ENCODE peak calls at places on chromosome 19, in seven cellular contexts. One of them, this sample, is unnamed.

GRCh38 chr19:17754634-17755532 is 3.6 kb downstream of the FCHO1 start:
- DNase-seq in GM23338: no peak
- DNase-seq in K562: no peak
- DNase-seq in HepG2: no peak
- DNase-seq in H1: no peak
- DNase-seq in HCT116: no peak
- DNase-seq in SK-N-SH: no peak
- DNase-seq in this sample: no peak

GRCh38 chr19:42363614-42364346 is 26.3 kb downstream of the CNFN start:
- DNase-seq in HepG2: no peak
- DNase-seq in GM23338: no peak
- DNase-seq in H1: no peak
- DNase-seq in SK-N-SH: no peak
- DNase-seq in K562: no peak
- DNase-seq in HCT116: no peak
- DNase-seq in this sample: no peak

GRCh38 chr19:14156122-14156521 is 19.7 kb upstream of the ASF1B start:
- DNase-seq in HepG2: no peak
- DNase-seq in SK-N-SH: no peak
- DNase-seq in K562: no peak
- DNase-seq in HCT116: no peak
- DNase-seq in H1: no peak
- DNase-seq in GM23338: no peak
- DNase-seq in this sample: no peak

GRCh38 chr19:51511353-51511752 is 9.8 kb upstream of the SIGLEC12 start:
- DNase-seq in HCT116: peak; percentile 7
- DNase-seq in K562: peak; percentile 57
- DNase-seq in SK-N-SH: peak; percentile 27
- DNase-seq in H1: no peak
- DNase-seq in HepG2: peak; percentile 12
- DNase-seq in GM23338: peak; percentile 85
- DNase-seq in this sample: no peak

GRCh38 chr19:10551698-10552301 is 8.1 kb downstream of the ATG4D start:
- DNase-seq in SK-N-SH: no peak
- DNase-seq in HCT116: peak; percentile 33
- DNase-seq in K562: no peak
- DNase-seq in GM23338: peak; percentile 69
- DNase-seq in H1: no peak
- DNase-seq in HepG2: no peak
- DNase-seq in this sample: no peak

GRCh38 chr19:16051254-16052025 is 24.9 kb upstream of the TPM4 start:
- DNase-seq in HCT116: peak; percentile 51
- DNase-seq in H1: no peak
- DNase-seq in HepG2: no peak
- DNase-seq in K562: peak; percentile 48
- DNase-seq in GM23338: no peak
- DNase-seq in SK-N-SH: no peak
- DNase-seq in this sample: peak; percentile 47

GRCh38 chr19:9875796-9876195 is 40.7 kb downstream of the PIN1 start:
- DNase-seq in K562: no peak
- DNase-seq in GM23338: no peak
- DNase-seq in SK-N-SH: no peak
- DNase-seq in H1: no peak
- DNase-seq in HepG2: no peak
- DNase-seq in HCT116: no peak
- DNase-seq in this sample: no peak

GRCh38 chr19:10007811-10008211 is 2.5 kb downstream of the COL5A3 start:
- DNase-seq in HCT116: no peak
- DNase-seq in HepG2: no peak
- DNase-seq in H1: no peak
- DNase-seq in GM23338: no peak
- DNase-seq in K562: no peak
- DNase-seq in SK-N-SH: peak; percentile 41
- DNase-seq in this sample: no peak

GRCh38 chr19:34556500-34556899 is 74.9 kb downstream of the WTIP start:
- DNase-seq in H1: peak; percentile 66
- DNase-seq in SK-N-SH: no peak
- DNase-seq in K562: peak; percentile 28
- DNase-seq in HepG2: peak; percentile 13
- DNase-seq in GM23338: peak; percentile 75
- DNase-seq in HCT116: peak; percentile 10
- DNase-seq in this sample: peak; percentile 8

GRCh38 chr19:49801966-49802661 is 11.0 kb downstream of the FUZ start:
- DNase-seq in GM23338: peak; percentile 93
- DNase-seq in K562: peak; percentile 39
- DNase-seq in HepG2: no peak
- DNase-seq in H1: peak; percentile 84
- DNase-seq in SK-N-SH: peak; percentile 97
- DNase-seq in HCT116: no peak
- DNase-seq in this sample: peak; percentile 80

GRCh38 chr19:4456566-4456842 is 1.1 kb downstream of the UBXN6 start:
- DNase-seq in SK-N-SH: peak; percentile 55
- DNase-seq in K562: peak; percentile 42
- DNase-seq in H1: no peak
- DNase-seq in HCT116: no peak
- DNase-seq in GM23338: no peak
- DNase-seq in HepG2: no peak
- DNase-seq in this sample: peak; percentile 63

GRCh38 chr19:36060430-36060829 is 5.7 kb downstream of the WDR62 start:
- DNase-seq in GM23338: peak; percentile 69
- DNase-seq in K562: peak; percentile 42
- DNase-seq in SK-N-SH: peak; percentile 61
- DNase-seq in HCT116: no peak
- DNase-seq in H1: peak; percentile 51
- DNase-seq in HepG2: no peak
- DNase-seq in this sample: peak; percentile 69

GRCh38 chr19:29405728-29405995 is 120.1 kb upstream of the VSTM2B start:
- DNase-seq in K562: no peak
- DNase-seq in GM23338: no peak
- DNase-seq in H1: no peak
- DNase-seq in SK-N-SH: no peak
- DNase-seq in HepG2: no peak
- DNase-seq in HCT116: no peak
- DNase-seq in this sample: no peak

GRCh38 chr19:19032420-19033175 is 719 bp downstream of the SUGP2 start:
- DNase-seq in GM23338: peak; percentile 98
- DNase-seq in HCT116: peak; percentile 84
- DNase-seq in H1: peak; percentile 90
- DNase-seq in HepG2: peak; percentile 80
- DNase-seq in K562: peak; percentile 86
- DNase-seq in SK-N-SH: peak; percentile 89
- DNase-seq in this sample: peak; percentile 95

DNA sequence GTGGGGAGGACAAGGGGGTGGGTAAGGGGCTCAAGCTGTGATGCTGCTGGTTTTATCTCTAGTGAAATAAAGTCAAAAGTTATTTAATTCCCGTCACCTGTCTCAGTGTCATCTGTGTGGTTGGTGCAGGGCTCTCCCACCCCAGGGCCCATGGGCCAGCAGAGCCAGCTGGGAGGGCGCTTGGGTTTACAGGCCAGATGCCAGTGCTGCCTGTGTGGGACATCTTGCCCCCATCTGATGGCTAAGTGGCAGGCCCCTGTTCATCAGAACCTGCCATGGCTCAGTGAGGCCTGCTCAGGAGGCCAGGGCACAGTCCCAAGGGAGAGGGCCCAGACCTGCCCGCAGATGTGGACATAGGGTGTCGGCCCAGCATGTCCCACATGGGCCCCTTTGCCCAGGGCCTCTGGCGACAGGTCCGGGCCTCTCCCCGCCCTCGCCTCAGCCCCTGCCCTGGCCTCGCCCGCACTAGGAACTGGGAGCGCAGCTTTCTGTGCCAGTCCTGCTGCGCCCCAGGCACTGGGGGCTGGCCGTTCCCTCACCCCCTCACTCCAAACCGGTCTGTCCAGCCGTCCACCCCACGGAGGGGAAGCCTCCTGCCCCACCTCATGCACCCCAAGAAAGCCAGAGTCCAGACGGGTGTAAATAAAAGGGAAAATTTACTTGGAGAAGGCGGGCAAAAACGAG is 5.3 kb downstream of the ZNF296 start:
- DNase-seq in SK-N-SH: peak; percentile 31
- DNase-seq in HepG2: no peak
- DNase-seq in K562: no peak
- DNase-seq in HCT116: no peak
- DNase-seq in GM23338: no peak
- DNase-seq in H1: no peak
- DNase-seq in this sample: no peak
- TF ChIP-seq POLR2AphosphoS5 in SK-N-SH: no peak
- TF ChIP-seq POLR2AphosphoS5 in HepG2: no peak
- TF ChIP-seq POLR2AphosphoS5 in K562: peak; percentile 28
- TF ChIP-seq POLR2AphosphoS5 in HCT116: no peak
- TF ChIP-seq POLR2AphosphoS5 in GM23338: no peak
- TF ChIP-seq POLR2AphosphoS5 in H1: no peak
- TF ChIP-seq POLR2AphosphoS5 in this sample: no peak

DNA sequence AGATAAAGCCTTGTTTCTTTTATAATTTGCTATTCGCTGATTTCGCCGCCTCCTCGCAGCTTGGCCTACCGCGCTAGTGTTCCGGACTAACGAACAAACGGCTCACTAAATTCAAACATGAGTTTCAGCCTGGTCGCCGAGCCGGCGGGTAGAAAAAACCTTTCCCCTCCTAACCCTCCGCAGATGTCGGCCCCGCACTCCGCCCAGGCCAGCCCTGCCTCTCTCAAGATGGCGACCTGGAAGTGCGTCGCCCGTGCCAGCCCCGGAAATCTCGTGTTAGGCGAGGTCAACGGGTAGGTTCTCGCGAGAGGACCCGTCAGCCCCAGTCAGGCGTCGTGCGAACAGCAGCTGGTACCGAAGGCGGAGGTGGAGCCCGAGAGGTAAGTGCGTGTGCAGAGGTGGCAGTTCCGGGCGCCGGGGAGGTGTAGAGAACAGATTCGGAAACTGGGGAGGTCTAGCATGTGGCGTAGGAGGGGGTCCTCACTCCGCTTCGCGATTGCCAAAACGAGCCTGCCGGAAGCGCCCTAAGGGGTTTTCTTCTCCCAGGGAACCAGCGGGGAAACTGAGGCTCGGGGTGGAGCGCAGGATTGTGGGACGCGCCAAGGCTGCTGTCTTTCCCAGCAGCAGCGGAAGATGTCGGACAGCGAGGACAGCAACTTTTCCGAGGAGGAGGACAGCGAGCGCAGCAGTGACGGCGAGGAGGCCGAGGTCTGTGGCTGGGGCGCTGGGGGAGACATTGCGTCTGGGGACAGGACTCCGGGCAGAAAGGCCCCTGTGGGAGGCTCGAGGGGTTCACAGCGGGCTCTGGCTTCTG is at the start of gene SUPT5H:
- DNase-seq in K562: peak; percentile 95
- DNase-seq in SK-N-SH: peak; percentile 96
- DNase-seq in HCT116: peak; percentile 96
- DNase-seq in GM23338: peak; percentile 99
- DNase-seq in H1: peak; percentile 95
- DNase-seq in HepG2: peak; percentile 95
- DNase-seq in this sample: peak; percentile 98
- H3K4me3 ChIP-seq in K562: peak within 1 kb of the TSS; percentile 71
- H3K4me3 ChIP-seq in SK-N-SH: peak within 1 kb of the TSS; percentile 71
- H3K4me3 ChIP-seq in HCT116: peak within 1 kb of the TSS; percentile 74
- H3K4me3 ChIP-seq in GM23338: peak within 1 kb of the TSS; percentile 76
- H3K4me3 ChIP-seq in H1: peak within 1 kb of the TSS; percentile 94
- H3K4me3 ChIP-seq in HepG2: peak within 1 kb of the TSS; percentile 81
- H3K4me3 ChIP-seq in this sample: peak within 1 kb of the TSS; percentile 85

DNA sequence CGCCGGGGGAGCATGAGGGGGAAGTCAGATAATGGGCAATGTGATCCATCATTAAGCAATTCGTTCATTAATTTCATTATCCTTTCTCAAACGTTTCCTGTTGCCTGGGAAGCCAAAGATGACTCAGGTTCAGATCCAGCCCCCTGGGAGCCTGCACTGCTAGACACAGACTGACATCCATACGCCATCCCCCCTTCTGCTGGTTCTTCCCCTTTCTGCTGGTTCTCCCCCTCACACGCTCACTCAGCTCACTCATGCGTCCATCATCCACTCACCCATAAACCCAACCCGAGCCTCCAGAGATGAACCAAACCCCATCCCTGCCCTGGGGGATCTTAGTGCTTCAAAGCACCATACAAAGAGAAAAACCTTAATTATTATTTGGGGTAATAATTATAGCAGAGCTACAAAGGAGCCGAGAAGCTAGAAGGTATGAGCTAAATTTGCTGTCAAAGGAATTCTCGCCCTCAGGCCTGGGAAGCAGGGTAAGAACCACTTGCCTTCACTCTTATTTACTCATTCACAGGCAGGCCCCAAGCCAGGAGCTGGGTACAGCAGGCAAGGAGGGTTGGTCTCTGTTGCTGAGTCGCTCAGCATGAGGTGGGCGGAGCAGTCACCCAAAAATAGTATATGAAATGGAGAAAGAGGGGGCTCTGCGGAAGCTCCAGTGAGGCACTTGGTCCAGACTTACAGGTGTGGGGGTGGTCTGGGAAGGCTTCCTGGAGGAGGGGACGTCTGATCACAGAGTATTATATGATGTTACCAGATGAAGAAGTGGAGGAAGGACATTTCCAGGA is 7.0 kb upstream of the ZNF444 start:
- DNase-seq in GM23338: no peak
- DNase-seq in SK-N-SH: no peak
- DNase-seq in H1: no peak
- DNase-seq in K562: no peak
- DNase-seq in HCT116: no peak
- DNase-seq in HepG2: no peak
- DNase-seq in this sample: no peak
- H3K4me2 ChIP-seq in GM23338: no peak overlapping the region
- H3K4me2 ChIP-seq in SK-N-SH: peak overlapping the region; percentile 65
- H3K4me2 ChIP-seq in H1: no peak overlapping the region
- H3K4me2 ChIP-seq in K562: no peak overlapping the region
- H3K4me2 ChIP-seq in HCT116: peak overlapping the region; percentile 35
- H3K4me2 ChIP-seq in HepG2: no peak overlapping the region
- H3K4me2 ChIP-seq in this sample: no peak overlapping the region

GRCh38 chr19:1875646-1876493 is 9.4 kb downstream of the ABHD17A start:
- DNase-seq in K562: peak; percentile 81
- DNase-seq in GM23338: peak; percentile 97
- DNase-seq in HepG2: peak; percentile 79
- DNase-seq in H1: peak; percentile 88
- DNase-seq in HCT116: peak; percentile 68
- DNase-seq in SK-N-SH: peak; percentile 96
- DNase-seq in this sample: peak; percentile 91
- TF ChIP-seq POLR2AphosphoS5 in K562: peak; percentile 78
- TF ChIP-seq POLR2AphosphoS5 in GM23338: peak; percentile 95
- TF ChIP-seq POLR2AphosphoS5 in HepG2: peak; percentile 79
- TF ChIP-seq POLR2AphosphoS5 in H1: peak; percentile 88
- TF ChIP-seq POLR2AphosphoS5 in HCT116: peak; percentile 89
- TF ChIP-seq POLR2AphosphoS5 in SK-N-SH: peak; percentile 95
- TF ChIP-seq POLR2AphosphoS5 in this sample: peak; percentile 97

GRCh38 chr19:919157-920050 is 2.3 kb downstream of the KISS1R start:
- DNase-seq in K562: no peak
- DNase-seq in HCT116: no peak
- DNase-seq in HepG2: no peak
- DNase-seq in GM23338: peak; percentile 75
- DNase-seq in SK-N-SH: no peak
- DNase-seq in H1: peak; percentile 73
- DNase-seq in this sample: no peak

GRCh38 chr19:918152-918437 is 962 bp downstream of the KISS1R start:
- DNase-seq in K562: no peak
- DNase-seq in H1: no peak
- DNase-seq in SK-N-SH: no peak
- DNase-seq in GM23338: no peak
- DNase-seq in HepG2: no peak
- DNase-seq in HCT116: no peak
- DNase-seq in this sample: no peak

GRCh38 chr19:917323-918151 is at the start of gene KISS1R:
- DNase-seq in SK-N-SH: peak; percentile 84
- DNase-seq in H1: peak; percentile 91
- DNase-seq in K562: peak; percentile 66
- DNase-seq in GM23338: peak; percentile 93
- DNase-seq in HepG2: peak; percentile 71
- DNase-seq in HCT116: no peak
- DNase-seq in this sample: no peak

GRCh38 chr19:920051-920857 is 3.1 kb downstream of the KISS1R start:
- DNase-seq in H1: peak; percentile 76
- DNase-seq in SK-N-SH: no peak
- DNase-seq in K562: no peak
- DNase-seq in HCT116: no peak
- DNase-seq in HepG2: no peak
- DNase-seq in GM23338: peak; percentile 65
- DNase-seq in this sample: no peak

GRCh38 chr19:918481-919156 is 1.5 kb downstream of the KISS1R start:
- DNase-seq in GM23338: peak; percentile 74
- DNase-seq in K562: peak; percentile 40
- DNase-seq in HCT116: no peak
- DNase-seq in H1: no peak
- DNase-seq in HepG2: no peak
- DNase-seq in SK-N-SH: no peak
- DNase-seq in this sample: no peak
- H3K4me3 ChIP-seq in GM23338: peak overlapping the region; percentile 72
- H3K4me3 ChIP-seq in K562: peak overlapping the region; percentile 65
- H3K4me3 ChIP-seq in HCT116: no peak overlapping the region
- H3K4me3 ChIP-seq in H1: peak overlapping the region; percentile 57
- H3K4me3 ChIP-seq in HepG2: no peak overlapping the region
- H3K4me3 ChIP-seq in SK-N-SH: no peak overlapping the region
- H3K4me3 ChIP-seq in this sample: no peak overlapping the region